ENCODE peak calls at places on chromosome 9, in six cellular contexts. One of them, this sample, is unnamed.

GRCh38 chr9:133609311-133610098 is at the start of gene FAM163B:
- DNase-seq in sigmoid colon: no peak
- DNase-seq in heart right ventricle: peak; percentile 55
- DNase-seq in SK-N-SH: peak; percentile 93
- DNase-seq in A549: no peak
- DNase-seq in GM23338: peak; percentile 78
- DNase-seq in this sample: peak; percentile 58

GRCh38 chr9:130084337-130084736 is 30.6 kb downstream of the GPR107 start:
- DNase-seq in GM23338: no peak
- DNase-seq in SK-N-SH: no peak
- DNase-seq in heart right ventricle: no peak
- DNase-seq in sigmoid colon: peak; percentile 18
- DNase-seq in A549: no peak
- DNase-seq in this sample: no peak

GRCh38 chr9:38000332-38000731 is 68.7 kb downstream of the SHB start:
- DNase-seq in heart right ventricle: no peak
- DNase-seq in A549: no peak
- DNase-seq in sigmoid colon: no peak
- DNase-seq in SK-N-SH: no peak
- DNase-seq in GM23338: peak; percentile 63
- DNase-seq in this sample: no peak

GRCh38 chr9:112379177-112380101 is 469 bp upstream of the HSDL2 start:
- DNase-seq in sigmoid colon: peak; percentile 100
- DNase-seq in heart right ventricle: peak; percentile 100
- DNase-seq in A549: peak; percentile 99
- DNase-seq in GM23338: peak; percentile 99
- DNase-seq in SK-N-SH: peak; percentile 98
- DNase-seq in this sample: peak; percentile 98

GRCh38 chr9:133375116-133375723 is 640 bp downstream of the SURF4 start:
- DNase-seq in sigmoid colon: no peak
- DNase-seq in GM23338: peak; percentile 47
- DNase-seq in heart right ventricle: no peak
- DNase-seq in A549: peak; percentile 47
- DNase-seq in SK-N-SH: peak; percentile 82
- DNase-seq in this sample: peak; percentile 72

GRCh38 chr9:119795395-119795794 is 426.2 kb upstream of the BRINP1 start:
- DNase-seq in sigmoid colon: no peak
- DNase-seq in A549: no peak
- DNase-seq in heart right ventricle: no peak
- DNase-seq in SK-N-SH: no peak
- DNase-seq in GM23338: no peak
- DNase-seq in this sample: no peak

GRCh38 chr9:74379718-74380117 is 117.4 kb upstream of the RORB start:
- DNase-seq in heart right ventricle: no peak
- DNase-seq in A549: peak; percentile 45
- DNase-seq in GM23338: peak; percentile 86
- DNase-seq in SK-N-SH: peak; percentile 12
- DNase-seq in sigmoid colon: no peak
- DNase-seq in this sample: no peak

GRCh38 chr9:122188369-122188768 is 28.7 kb downstream of the MORN5 start:
- DNase-seq in heart right ventricle: no peak
- DNase-seq in GM23338: no peak
- DNase-seq in sigmoid colon: no peak
- DNase-seq in A549: no peak
- DNase-seq in SK-N-SH: no peak
- DNase-seq in this sample: no peak

GRCh38 chr9:17319822-17320221 is 185.0 kb downstream of the CNTLN start:
- DNase-seq in GM23338: no peak
- DNase-seq in A549: no peak
- DNase-seq in SK-N-SH: peak; percentile 30
- DNase-seq in heart right ventricle: no peak
- DNase-seq in sigmoid colon: no peak
- DNase-seq in this sample: no peak

GRCh38 chr9:18351216-18351615 is 122.7 kb upstream of the ADAMTSL1 start:
- DNase-seq in sigmoid colon: no peak
- DNase-seq in A549: no peak
- DNase-seq in GM23338: no peak
- DNase-seq in SK-N-SH: no peak
- DNase-seq in heart right ventricle: no peak
- DNase-seq in this sample: no peak

GRCh38 chr9:1922026-1922425 is 93.1 kb upstream of the SMARCA2 start:
- DNase-seq in SK-N-SH: no peak
- DNase-seq in A549: no peak
- DNase-seq in heart right ventricle: no peak
- DNase-seq in GM23338: peak; percentile 41
- DNase-seq in sigmoid colon: no peak
- DNase-seq in this sample: no peak

GRCh38 chr9:1462626-1463308 is 412.6 kb downstream of the DMRT2 start:
- DNase-seq in SK-N-SH: no peak
- DNase-seq in A549: no peak
- DNase-seq in sigmoid colon: no peak
- DNase-seq in heart right ventricle: no peak
- DNase-seq in GM23338: no peak
- DNase-seq in this sample: no peak

GRCh38 chr9:107566596-107566995 is 77.0 kb upstream of the KLF4 start:
- DNase-seq in SK-N-SH: no peak
- DNase-seq in sigmoid colon: no peak
- DNase-seq in GM23338: no peak
- DNase-seq in heart right ventricle: no peak
- DNase-seq in A549: no peak
- DNase-seq in this sample: no peak

GRCh38 chr9:3467593-3468219 is 58.1 kb downstream of the RFX3 start:
- DNase-seq in GM23338: peak; percentile 79
- DNase-seq in SK-N-SH: peak; percentile 50
- DNase-seq in sigmoid colon: peak; percentile 71
- DNase-seq in heart right ventricle: peak; percentile 14
- DNase-seq in A549: peak; percentile 76
- DNase-seq in this sample: peak; percentile 79

GRCh38 chr9:107539427-107540154 is 50.0 kb upstream of the KLF4 start:
- DNase-seq in SK-N-SH: no peak
- DNase-seq in heart right ventricle: no peak
- DNase-seq in GM23338: peak; percentile 80
- DNase-seq in A549: no peak
- DNase-seq in sigmoid colon: peak; percentile 69
- DNase-seq in this sample: peak; percentile 19

GRCh38 chr9:81424431-81424830 is 264.9 kb downstream of the TLE1 start:
- DNase-seq in GM23338: no peak
- DNase-seq in sigmoid colon: no peak
- DNase-seq in SK-N-SH: no peak
- DNase-seq in A549: no peak
- DNase-seq in heart right ventricle: no peak
- DNase-seq in this sample: peak; percentile 29

GRCh38 chr9:31137151-31137849 is 1247.1 kb upstream of the ACO1 start:
- DNase-seq in A549: peak; percentile 30
- DNase-seq in sigmoid colon: no peak
- DNase-seq in GM23338: no peak
- DNase-seq in heart right ventricle: no peak
- DNase-seq in SK-N-SH: no peak
- DNase-seq in this sample: peak; percentile 92

GRCh38 chr9:12693141-12693540 is at the start of gene TYRP1:
- DNase-seq in SK-N-SH: no peak
- DNase-seq in heart right ventricle: no peak
- DNase-seq in sigmoid colon: no peak
- DNase-seq in GM23338: no peak
- DNase-seq in A549: no peak
- DNase-seq in this sample: no peak

GRCh38 chr9:124214596-124215550 is 42.9 kb upstream of the NEK6 start:
- DNase-seq in GM23338: no peak
- DNase-seq in A549: no peak
- DNase-seq in sigmoid colon: peak; percentile 34
- DNase-seq in heart right ventricle: no peak
- DNase-seq in SK-N-SH: no peak
- DNase-seq in this sample: no peak
- H3K4me1 ChIP-seq in GM23338: no peaks in the 10 kb centered on the region
- H3K4me1 ChIP-seq in A549: peaks cover 8% of the 10 kb centered on the region
- H3K4me1 ChIP-seq in sigmoid colon: no peaks in the 10 kb centered on the region
- H3K4me1 ChIP-seq in heart right ventricle: peaks cover 10% of the 10 kb centered on the region
- H3K4me1 ChIP-seq in SK-N-SH: peaks cover 5% of the 10 kb centered on the region
- H3K4me1 ChIP-seq in this sample: peaks cover 13% of the 10 kb centered on the region

GRCh38 chr9:131419716-131420115 is 25.8 kb downstream of the PRRC2B start:
- DNase-seq in GM23338: no peak
- DNase-seq in heart right ventricle: no peak
- DNase-seq in sigmoid colon: no peak
- DNase-seq in SK-N-SH: no peak
- DNase-seq in A549: no peak
- DNase-seq in this sample: no peak

GRCh38 chr9:131418143-131419028 is 24.5 kb downstream of the PRRC2B start:
- DNase-seq in heart right ventricle: no peak
- DNase-seq in sigmoid colon: no peak
- DNase-seq in GM23338: peak; percentile 66
- DNase-seq in A549: no peak
- DNase-seq in SK-N-SH: no peak
- DNase-seq in this sample: peak; percentile 45

GRCh38 chr9:131420913-131421312 is 27.0 kb downstream of the PRRC2B start:
- DNase-seq in GM23338: peak; percentile 56
- DNase-seq in sigmoid colon: no peak
- DNase-seq in A549: peak; percentile 58
- DNase-seq in heart right ventricle: no peak
- DNase-seq in SK-N-SH: peak; percentile 44
- DNase-seq in this sample: peak; percentile 74

GRCh38 chr9:131417264-131418142 is 23.6 kb downstream of the PRRC2B start:
- DNase-seq in GM23338: no peak
- DNase-seq in heart right ventricle: no peak
- DNase-seq in sigmoid colon: no peak
- DNase-seq in SK-N-SH: peak; percentile 66
- DNase-seq in A549: no peak
- DNase-seq in this sample: no peak

DNA sequence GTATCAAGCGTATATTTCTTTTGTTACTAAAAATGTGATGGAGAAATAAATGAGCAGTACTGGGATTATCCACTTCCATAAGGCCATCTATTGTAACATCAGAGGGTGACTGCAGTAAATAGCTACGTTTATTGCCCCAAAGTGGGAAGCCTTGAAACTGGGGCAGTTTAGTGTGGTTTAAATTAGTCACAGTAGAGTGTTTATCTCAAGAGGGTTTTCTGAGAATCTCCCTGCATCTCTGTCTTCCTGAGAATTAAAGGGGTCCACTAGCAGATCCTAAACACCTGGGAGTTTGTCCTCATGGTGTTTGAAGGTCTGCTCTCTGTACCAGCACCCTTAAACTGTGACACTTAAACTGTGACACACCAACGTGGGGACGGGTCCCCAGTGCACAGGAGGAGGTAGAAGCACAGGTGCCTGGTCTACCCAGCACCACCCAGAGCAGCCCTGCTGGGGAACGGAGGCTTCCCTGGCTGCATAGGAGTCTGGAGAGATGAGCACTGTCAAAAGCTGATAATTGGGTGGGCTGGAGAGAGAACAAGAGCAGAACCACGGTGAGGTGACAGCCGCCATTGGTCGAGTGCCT is 25.2 kb downstream of the PRRC2B start:
- DNase-seq in sigmoid colon: no peak
- DNase-seq in heart right ventricle: no peak
- DNase-seq in GM23338: no peak
- DNase-seq in SK-N-SH: no peak
- DNase-seq in A549: no peak
- DNase-seq in this sample: peak; percentile 76
- H3K4me1 ChIP-seq in sigmoid colon: peaks cover 98% of the 10 kb centered on the region
- H3K4me1 ChIP-seq in heart right ventricle: peaks cover 87% of the 10 kb centered on the region
- H3K4me1 ChIP-seq in GM23338: peaks cover 75% of the 10 kb centered on the region
- H3K4me1 ChIP-seq in SK-N-SH: peaks cover 36% of the 10 kb centered on the region
- H3K4me1 ChIP-seq in A549: peaks cover 94% of the 10 kb centered on the region
- H3K4me1 ChIP-seq in this sample: peaks cover 53% of the 10 kb centered on the region

GRCh38 chr9:110156416-110156815 is 51.5 kb downstream of the C9orf152 start:
- DNase-seq in sigmoid colon: no peak
- DNase-seq in SK-N-SH: no peak
- DNase-seq in heart right ventricle: no peak
- DNase-seq in A549: no peak
- DNase-seq in GM23338: no peak
- DNase-seq in this sample: no peak

GRCh38 chr9:110156902-110157301 is 51.1 kb downstream of the C9orf152 start:
- DNase-seq in SK-N-SH: no peak
- DNase-seq in GM23338: no peak
- DNase-seq in A549: no peak
- DNase-seq in sigmoid colon: no peak
- DNase-seq in heart right ventricle: no peak
- DNase-seq in this sample: peak; percentile 48

GRCh38 chr9:110160163-110160562 is 47.8 kb downstream of the C9orf152 start:
- DNase-seq in sigmoid colon: no peak
- DNase-seq in heart right ventricle: no peak
- DNase-seq in SK-N-SH: no peak
- DNase-seq in GM23338: no peak
- DNase-seq in A549: no peak
- DNase-seq in this sample: peak; percentile 78

GRCh38 chr9:110155744-110156143 is 52.2 kb downstream of the C9orf152 start:
- DNase-seq in SK-N-SH: no peak
- DNase-seq in A549: no peak
- DNase-seq in heart right ventricle: no peak
- DNase-seq in GM23338: no peak
- DNase-seq in sigmoid colon: no peak
- DNase-seq in this sample: no peak

GRCh38 chr9:110157812-110158629 is 49.9 kb downstream of the C9orf152 start:
- DNase-seq in SK-N-SH: no peak
- DNase-seq in A549: no peak
- DNase-seq in heart right ventricle: no peak
- DNase-seq in GM23338: peak; percentile 20
- DNase-seq in sigmoid colon: no peak
- DNase-seq in this sample: no peak
- H3K4me1 ChIP-seq in SK-N-SH: peaks cover 13% of the 10 kb centered on the region
- H3K4me1 ChIP-seq in A549: no peaks in the 10 kb centered on the region
- H3K4me1 ChIP-seq in heart right ventricle: peaks cover 90% of the 10 kb centered on the region
- H3K4me1 ChIP-seq in GM23338: peaks cover 15% of the 10 kb centered on the region
- H3K4me1 ChIP-seq in sigmoid colon: peaks cover 46% of the 10 kb centered on the region
- H3K4me1 ChIP-seq in this sample: peaks cover 10% of the 10 kb centered on the region

GRCh38 chr9:34571180-34571800 is 18.2 kb downstream of the CNTFR start:
- DNase-seq in SK-N-SH: peak; percentile 61
- DNase-seq in heart right ventricle: peak; percentile 3
- DNase-seq in GM23338: no peak
- DNase-seq in A549: no peak
- DNase-seq in sigmoid colon: no peak
- DNase-seq in this sample: no peak

GRCh38 chr9:34572092-34572491 is 17.4 kb downstream of the CNTFR start:
- DNase-seq in GM23338: no peak
- DNase-seq in sigmoid colon: no peak
- DNase-seq in SK-N-SH: peak; percentile 74
- DNase-seq in A549: peak; percentile 47
- DNase-seq in heart right ventricle: peak; percentile 6
- DNase-seq in this sample: no peak

GRCh38 chr9:34574632-34575031 is 14.9 kb downstream of the CNTFR start:
- DNase-seq in heart right ventricle: peak; percentile 4
- DNase-seq in GM23338: no peak
- DNase-seq in SK-N-SH: no peak
- DNase-seq in A549: no peak
- DNase-seq in sigmoid colon: no peak
- DNase-seq in this sample: no peak

GRCh38 chr9:34573599-34574325 is 15.8 kb downstream of the CNTFR start:
- DNase-seq in GM23338: peak; percentile 37
- DNase-seq in SK-N-SH: peak; percentile 39
- DNase-seq in heart right ventricle: no peak
- DNase-seq in A549: no peak
- DNase-seq in sigmoid colon: no peak
- DNase-seq in this sample: no peak

DNA sequence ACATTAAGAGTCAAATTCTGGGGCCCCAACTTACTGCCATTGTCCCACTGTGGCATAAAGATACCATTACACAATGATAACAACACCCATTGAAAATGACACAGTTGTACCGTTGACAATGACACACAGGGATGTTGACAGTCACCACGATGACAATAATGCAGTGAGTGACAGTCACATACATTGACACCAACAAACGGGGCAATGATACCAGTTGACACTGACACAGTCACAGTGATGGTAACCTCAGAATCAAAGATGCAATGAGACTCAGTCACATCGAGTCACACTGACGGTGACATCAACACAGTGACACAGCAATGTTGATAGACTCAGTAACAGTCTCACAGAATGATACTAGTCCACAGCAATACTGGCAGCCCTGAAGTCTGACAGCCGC is 16.9 kb downstream of the CNTFR start:
- DNase-seq in SK-N-SH: no peak
- DNase-seq in heart right ventricle: no peak
- DNase-seq in A549: no peak
- DNase-seq in sigmoid colon: no peak
- DNase-seq in GM23338: no peak
- DNase-seq in this sample: no peak
- H3K4me1 ChIP-seq in SK-N-SH: no peaks in the 10 kb centered on the region
- H3K4me1 ChIP-seq in heart right ventricle: no peaks in the 10 kb centered on the region
- H3K4me1 ChIP-seq in A549: peaks cover 20% of the 10 kb centered on the region
- H3K4me1 ChIP-seq in sigmoid colon: peaks cover 18% of the 10 kb centered on the region
- H3K4me1 ChIP-seq in GM23338: peaks cover 35% of the 10 kb centered on the region
- H3K4me1 ChIP-seq in this sample: peaks cover 2% of the 10 kb centered on the region

This sample was measured in mesenchymal stem cell.